ENCODE peak calls at places on chromosome 2, in five cellular contexts. One of them, this sample, is unnamed.

GRCh38 chr2:107669335-107669734 is 157.4 kb upstream of the RGPD4 start:
- DNase-seq in PC-9: no peak
- DNase-seq in A549: peak; percentile 31
- DNase-seq in epithelial cell of esophagus: peak; percentile 30
- DNase-seq in LNCaP clone FGC: no peak
- DNase-seq in this sample: no peak

GRCh38 chr2:62314291-62314690 is 118.4 kb downstream of the B3GNT2 start:
- DNase-seq in PC-9: no peak
- DNase-seq in A549: no peak
- DNase-seq in epithelial cell of esophagus: no peak
- DNase-seq in LNCaP clone FGC: no peak
- DNase-seq in this sample: no peak

GRCh38 chr2:129058981-129059380 is 740.3 kb upstream of the HS6ST1 start:
- DNase-seq in PC-9: no peak
- DNase-seq in A549: no peak
- DNase-seq in epithelial cell of esophagus: no peak
- DNase-seq in LNCaP clone FGC: peak; percentile 90
- DNase-seq in this sample: no peak

GRCh38 chr2:42809131-42809875 is 16.9 kb upstream of the HAAO start:
- DNase-seq in PC-9: no peak
- DNase-seq in A549: no peak
- DNase-seq in epithelial cell of esophagus: no peak
- DNase-seq in LNCaP clone FGC: no peak
- DNase-seq in this sample: no peak

GRCh38 chr2:38246105-38246504 is 131.0 kb downstream of the ATL2 start:
- DNase-seq in PC-9: no peak
- DNase-seq in A549: no peak
- DNase-seq in epithelial cell of esophagus: no peak
- DNase-seq in LNCaP clone FGC: no peak
- DNase-seq in this sample: no peak

GRCh38 chr2:239275037-239275685 is 125.7 kb downstream of the HDAC4 start:
- DNase-seq in PC-9: peak; percentile 97
- DNase-seq in A549: peak; percentile 97
- DNase-seq in epithelial cell of esophagus: peak; percentile 98
- DNase-seq in LNCaP clone FGC: no peak
- DNase-seq in this sample: peak; percentile 85

GRCh38 chr2:28691774-28692281 is 59.8 kb upstream of the PPP1CB start:
- DNase-seq in PC-9: peak; percentile 54
- DNase-seq in A549: peak; percentile 63
- DNase-seq in epithelial cell of esophagus: no peak
- DNase-seq in LNCaP clone FGC: no peak
- DNase-seq in this sample: peak; percentile 25

GRCh38 chr2:223585691-223586090 is 16.5 kb downstream of the SCG2 start:
- DNase-seq in PC-9: peak; percentile 72
- DNase-seq in A549: peak; percentile 61
- DNase-seq in epithelial cell of esophagus: peak; percentile 15
- DNase-seq in LNCaP clone FGC: no peak
- DNase-seq in this sample: peak; percentile 68

GRCh38 chr2:240423788-240424191 is 11.7 kb upstream of the GPC1 start:
- DNase-seq in PC-9: no peak
- DNase-seq in A549: no peak
- DNase-seq in epithelial cell of esophagus: no peak
- DNase-seq in LNCaP clone FGC: no peak
- DNase-seq in this sample: no peak

GRCh38 chr2:157194097-157194688 is 63.3 kb upstream of the GALNT5 start:
- DNase-seq in PC-9: no peak
- DNase-seq in A549: peak; percentile 63
- DNase-seq in epithelial cell of esophagus: peak; percentile 68
- DNase-seq in LNCaP clone FGC: peak; percentile 23
- DNase-seq in this sample: no peak

GRCh38 chr2:225036431-225036830 is 5.8 kb downstream of the DOCK10 start:
- DNase-seq in PC-9: no peak
- DNase-seq in A549: no peak
- DNase-seq in epithelial cell of esophagus: no peak
- DNase-seq in LNCaP clone FGC: no peak
- DNase-seq in this sample: no peak

GRCh38 chr2:225041210-225041870 is 928 bp downstream of the DOCK10 start:
- DNase-seq in PC-9: no peak
- DNase-seq in A549: peak; percentile 55
- DNase-seq in epithelial cell of esophagus: peak; percentile 32
- DNase-seq in LNCaP clone FGC: no peak
- DNase-seq in this sample: no peak

GRCh38 chr2:225040862-225041209 is 1.4 kb downstream of the DOCK10 start:
- DNase-seq in PC-9: no peak
- DNase-seq in A549: peak; percentile 41
- DNase-seq in epithelial cell of esophagus: no peak
- DNase-seq in LNCaP clone FGC: no peak
- DNase-seq in this sample: no peak

GRCh38 chr2:225037374-225038075 is 4.7 kb downstream of the DOCK10 start:
- DNase-seq in PC-9: no peak
- DNase-seq in A549: no peak
- DNase-seq in epithelial cell of esophagus: no peak
- DNase-seq in LNCaP clone FGC: no peak
- DNase-seq in this sample: no peak

GRCh38 chr2:225038076-225038571 is 4.1 kb downstream of the DOCK10 start:
- DNase-seq in PC-9: no peak
- DNase-seq in A549: no peak
- DNase-seq in epithelial cell of esophagus: no peak
- DNase-seq in LNCaP clone FGC: no peak
- DNase-seq in this sample: no peak
- H3K4me3 ChIP-seq in PC-9: no peak overlapping the region
- H3K4me3 ChIP-seq in A549: no peak overlapping the region
- H3K4me3 ChIP-seq in epithelial cell of esophagus: no peak overlapping the region
- H3K4me3 ChIP-seq in LNCaP clone FGC: no peak overlapping the region
- H3K4me3 ChIP-seq in this sample: no peak overlapping the region

GRCh38 chr2:134375935-134376334 is 122.1 kb downstream of the MGAT5 start:
- DNase-seq in PC-9: no peak
- DNase-seq in A549: peak; percentile 23
- DNase-seq in epithelial cell of esophagus: peak; percentile 71
- DNase-seq in LNCaP clone FGC: no peak
- DNase-seq in this sample: peak; percentile 53
- TF ChIP-seq CTCF in PC-9: peak; percentile 42
- TF ChIP-seq CTCF in A549: no peak
- TF ChIP-seq CTCF in epithelial cell of esophagus: peak; percentile 73
- TF ChIP-seq CTCF in LNCaP clone FGC: peak; percentile 12
- TF ChIP-seq CTCF in this sample: peak; percentile 58

DNA sequence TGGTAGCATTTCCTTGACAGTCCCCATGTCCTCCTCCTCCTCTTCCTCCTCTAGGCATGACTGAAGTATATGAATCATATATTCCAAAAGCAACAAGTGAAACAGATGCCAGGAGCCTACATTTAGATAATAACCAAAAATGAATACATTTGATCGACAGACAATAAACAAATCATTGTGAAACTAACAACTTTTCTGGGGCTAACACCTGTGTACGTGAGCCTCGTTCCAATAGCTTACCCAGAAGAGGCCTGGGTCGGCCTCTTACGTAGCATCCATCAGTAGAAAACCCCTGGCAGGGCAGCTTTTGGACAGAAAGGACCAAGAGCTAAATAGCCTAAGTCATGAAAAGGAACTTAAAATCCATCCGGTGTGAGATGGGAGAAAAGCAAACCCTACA is 15.3 kb upstream of the CREG2 start:
- DNase-seq in PC-9: no peak
- DNase-seq in A549: no peak
- DNase-seq in epithelial cell of esophagus: no peak
- DNase-seq in LNCaP clone FGC: no peak
- DNase-seq in this sample: no peak
- H3K4me3 ChIP-seq in PC-9: no peak overlapping the region
- H3K4me3 ChIP-seq in A549: no peak overlapping the region
- H3K4me3 ChIP-seq in epithelial cell of esophagus: no peak overlapping the region
- H3K4me3 ChIP-seq in LNCaP clone FGC: no peak overlapping the region
- H3K4me3 ChIP-seq in this sample: no peak overlapping the region

DNA sequence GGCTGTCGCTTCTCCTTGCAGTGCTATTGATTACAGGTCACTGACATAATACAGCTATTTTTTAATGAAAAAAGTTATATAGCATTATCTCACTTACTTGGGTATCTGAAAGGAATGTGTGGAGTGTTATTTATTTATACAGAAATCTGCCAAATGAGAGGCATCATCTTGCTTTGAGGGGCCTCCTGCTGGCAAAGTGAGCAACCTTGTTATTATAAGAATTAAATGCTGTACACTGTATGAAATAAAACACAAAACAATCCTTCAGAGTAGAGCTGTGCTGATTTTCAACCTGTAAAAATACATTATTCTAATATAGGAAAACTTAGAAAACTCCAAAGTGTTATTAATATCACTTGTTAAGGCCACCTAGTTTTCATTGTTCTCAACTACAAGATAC is 20.9 kb downstream of the ERBB4 start:
- DNase-seq in PC-9: no peak
- DNase-seq in A549: no peak
- DNase-seq in epithelial cell of esophagus: no peak
- DNase-seq in LNCaP clone FGC: no peak
- DNase-seq in this sample: no peak
- TF ChIP-seq CTCF in PC-9: no peak
- TF ChIP-seq CTCF in A549: no peak
- TF ChIP-seq CTCF in epithelial cell of esophagus: no peak
- TF ChIP-seq CTCF in LNCaP clone FGC: no peak
- TF ChIP-seq CTCF in this sample: peak; percentile 32

This sample was measured in BE2C.